ENCODE peak calls at places on chromosome 4, in six cellular contexts. One of them, this sample, is unnamed.

GRCh38 chr4:106032851-106033286 is 137.6 kb downstream of the NPNT start:
- DNase-seq in effector memory CD8-positive, alpha-beta T cell: no peak
- DNase-seq in EL: peak; percentile 43
- DNase-seq in NCI-H1092: no peak
- DNase-seq in naive thymus-derived CD8-positive, alpha-beta T cell: no peak
- DNase-seq in HFFc6: peak; percentile 56
- DNase-seq in this sample: no peak

GRCh38 chr4:95114521-95114920 is 356.8 kb downstream of the BMPR1B start:
- DNase-seq in effector memory CD8-positive, alpha-beta T cell: no peak
- DNase-seq in EL: no peak
- DNase-seq in NCI-H1092: no peak
- DNase-seq in naive thymus-derived CD8-positive, alpha-beta T cell: no peak
- DNase-seq in HFFc6: no peak
- DNase-seq in this sample: no peak

GRCh38 chr4:1410491-1411325 is 4.5 kb upstream of the NKX1-1 start:
- DNase-seq in effector memory CD8-positive, alpha-beta T cell: no peak
- DNase-seq in EL: peak; percentile 17
- DNase-seq in NCI-H1092: no peak
- DNase-seq in naive thymus-derived CD8-positive, alpha-beta T cell: peak; percentile 60
- DNase-seq in HFFc6: no peak
- DNase-seq in this sample: peak; percentile 46

GRCh38 chr4:97645437-97645836 is 497.8 kb downstream of the STPG2 start:
- DNase-seq in effector memory CD8-positive, alpha-beta T cell: no peak
- DNase-seq in EL: no peak
- DNase-seq in NCI-H1092: no peak
- DNase-seq in naive thymus-derived CD8-positive, alpha-beta T cell: no peak
- DNase-seq in HFFc6: no peak
- DNase-seq in this sample: no peak

GRCh38 chr4:154984148-154984547 is 203.1 kb downstream of the RBM46 start:
- DNase-seq in effector memory CD8-positive, alpha-beta T cell: no peak
- DNase-seq in EL: no peak
- DNase-seq in NCI-H1092: no peak
- DNase-seq in naive thymus-derived CD8-positive, alpha-beta T cell: no peak
- DNase-seq in HFFc6: no peak
- DNase-seq in this sample: no peak

GRCh38 chr4:7815562-7815961 is 124.1 kb downstream of the AFAP1 start:
- DNase-seq in effector memory CD8-positive, alpha-beta T cell: no peak
- DNase-seq in EL: peak; percentile 87
- DNase-seq in NCI-H1092: no peak
- DNase-seq in naive thymus-derived CD8-positive, alpha-beta T cell: no peak
- DNase-seq in HFFc6: peak; percentile 49
- DNase-seq in this sample: no peak

GRCh38 chr4:7630559-7631287 is 196.0 kb upstream of the PSAPL1 start:
- DNase-seq in effector memory CD8-positive, alpha-beta T cell: no peak
- DNase-seq in EL: peak; percentile 88
- DNase-seq in NCI-H1092: no peak
- DNase-seq in naive thymus-derived CD8-positive, alpha-beta T cell: no peak
- DNase-seq in HFFc6: peak; percentile 91
- DNase-seq in this sample: no peak

GRCh38 chr4:88919056-88919455 is 137.9 kb downstream of the FAM13A start:
- DNase-seq in effector memory CD8-positive, alpha-beta T cell: no peak
- DNase-seq in EL: no peak
- DNase-seq in NCI-H1092: no peak
- DNase-seq in naive thymus-derived CD8-positive, alpha-beta T cell: no peak
- DNase-seq in HFFc6: no peak
- DNase-seq in this sample: no peak

GRCh38 chr4:185738851-185739250 is 73.1 kb downstream of the SORBS2 start:
- DNase-seq in effector memory CD8-positive, alpha-beta T cell: no peak
- DNase-seq in EL: no peak
- DNase-seq in NCI-H1092: no peak
- DNase-seq in naive thymus-derived CD8-positive, alpha-beta T cell: no peak
- DNase-seq in HFFc6: no peak
- DNase-seq in this sample: no peak

GRCh38 chr4:87058272-87059073 is 123.7 kb downstream of the AFF1 start:
- DNase-seq in effector memory CD8-positive, alpha-beta T cell: no peak
- DNase-seq in EL: peak; percentile 24
- DNase-seq in NCI-H1092: no peak
- DNase-seq in naive thymus-derived CD8-positive, alpha-beta T cell: no peak
- DNase-seq in HFFc6: no peak
- DNase-seq in this sample: no peak

GRCh38 chr4:187656953-187657352 is 338.6 kb upstream of the ZFP42 start:
- DNase-seq in effector memory CD8-positive, alpha-beta T cell: no peak
- DNase-seq in EL: peak; percentile 12
- DNase-seq in NCI-H1092: no peak
- DNase-seq in naive thymus-derived CD8-positive, alpha-beta T cell: no peak
- DNase-seq in HFFc6: peak; percentile 46
- DNase-seq in this sample: no peak

GRCh38 chr4:121484633-121485032 is 103.8 kb upstream of the QRFPR start:
- DNase-seq in effector memory CD8-positive, alpha-beta T cell: peak; percentile 3
- DNase-seq in EL: peak; percentile 66
- DNase-seq in NCI-H1092: no peak
- DNase-seq in naive thymus-derived CD8-positive, alpha-beta T cell: no peak
- DNase-seq in HFFc6: peak; percentile 74
- DNase-seq in this sample: no peak

GRCh38 chr4:37549003-37549402 is 137.2 kb downstream of the RELL1 start:
- DNase-seq in effector memory CD8-positive, alpha-beta T cell: no peak
- DNase-seq in EL: peak; percentile 94
- DNase-seq in NCI-H1092: no peak
- DNase-seq in naive thymus-derived CD8-positive, alpha-beta T cell: no peak
- DNase-seq in HFFc6: peak; percentile 86
- DNase-seq in this sample: no peak

GRCh38 chr4:183960021-183960420 is 54.9 kb downstream of the STOX2 start:
- DNase-seq in effector memory CD8-positive, alpha-beta T cell: no peak
- DNase-seq in EL: peak; percentile 36
- DNase-seq in NCI-H1092: peak; percentile 87
- DNase-seq in naive thymus-derived CD8-positive, alpha-beta T cell: no peak
- DNase-seq in HFFc6: no peak
- DNase-seq in this sample: no peak

GRCh38 chr4:80182237-80182866 is 15.0 kb upstream of the PRDM8 start:
- DNase-seq in effector memory CD8-positive, alpha-beta T cell: no peak
- DNase-seq in EL: peak; percentile 9
- DNase-seq in NCI-H1092: no peak
- DNase-seq in naive thymus-derived CD8-positive, alpha-beta T cell: peak; percentile 51
- DNase-seq in HFFc6: no peak
- DNase-seq in this sample: no peak

GRCh38 chr4:163623787-163624186 is 129.3 kb downstream of the TMA16 start:
- DNase-seq in effector memory CD8-positive, alpha-beta T cell: no peak
- DNase-seq in EL: no peak
- DNase-seq in NCI-H1092: no peak
- DNase-seq in naive thymus-derived CD8-positive, alpha-beta T cell: no peak
- DNase-seq in HFFc6: no peak
- DNase-seq in this sample: no peak

GRCh38 chr4:26263165-26263564 is 57.6 kb upstream of the RBPJ start:
- DNase-seq in effector memory CD8-positive, alpha-beta T cell: no peak
- DNase-seq in EL: no peak
- DNase-seq in NCI-H1092: no peak
- DNase-seq in naive thymus-derived CD8-positive, alpha-beta T cell: no peak
- DNase-seq in HFFc6: no peak
- DNase-seq in this sample: no peak

GRCh38 chr4:183348706-183349659 is 26.8 kb upstream of the CLDN24 start:
- DNase-seq in effector memory CD8-positive, alpha-beta T cell: no peak
- DNase-seq in EL: peak; percentile 99
- DNase-seq in NCI-H1092: no peak
- DNase-seq in naive thymus-derived CD8-positive, alpha-beta T cell: no peak
- DNase-seq in HFFc6: peak; percentile 99
- DNase-seq in this sample: no peak

GRCh38 chr4:154595807-154596206 is 5.3 kb upstream of the FGA start:
- DNase-seq in effector memory CD8-positive, alpha-beta T cell: no peak
- DNase-seq in EL: no peak
- DNase-seq in NCI-H1092: no peak
- DNase-seq in naive thymus-derived CD8-positive, alpha-beta T cell: no peak
- DNase-seq in HFFc6: no peak
- DNase-seq in this sample: no peak

GRCh38 chr4:185093573-185093972 is 49.5 kb upstream of the SLC25A4 start:
- DNase-seq in effector memory CD8-positive, alpha-beta T cell: no peak
- DNase-seq in EL: no peak
- DNase-seq in NCI-H1092: no peak
- DNase-seq in naive thymus-derived CD8-positive, alpha-beta T cell: no peak
- DNase-seq in HFFc6: no peak
- DNase-seq in this sample: no peak

GRCh38 chr4:22573198-22573597 is 57.3 kb upstream of the ADGRA3 start:
- DNase-seq in effector memory CD8-positive, alpha-beta T cell: no peak
- DNase-seq in EL: no peak
- DNase-seq in NCI-H1092: peak; percentile 4
- DNase-seq in naive thymus-derived CD8-positive, alpha-beta T cell: no peak
- DNase-seq in HFFc6: no peak
- DNase-seq in this sample: no peak

GRCh38 chr4:88419874-88420273 is 37.0 kb upstream of the HERC5 start:
- DNase-seq in effector memory CD8-positive, alpha-beta T cell: no peak
- DNase-seq in EL: no peak
- DNase-seq in NCI-H1092: no peak
- DNase-seq in naive thymus-derived CD8-positive, alpha-beta T cell: no peak
- DNase-seq in HFFc6: no peak
- DNase-seq in this sample: no peak

GRCh38 chr4:189036906-189037305 is 897.7 kb downstream of the TRIML1 start:
- DNase-seq in effector memory CD8-positive, alpha-beta T cell: no peak
- DNase-seq in EL: no peak
- DNase-seq in NCI-H1092: no peak
- DNase-seq in naive thymus-derived CD8-positive, alpha-beta T cell: no peak
- DNase-seq in HFFc6: no peak
- DNase-seq in this sample: no peak

GRCh38 chr4:24169956-24170355 is 280.1 kb upstream of the PPARGC1A start:
- DNase-seq in effector memory CD8-positive, alpha-beta T cell: no peak
- DNase-seq in EL: no peak
- DNase-seq in NCI-H1092: peak; percentile 66
- DNase-seq in naive thymus-derived CD8-positive, alpha-beta T cell: no peak
- DNase-seq in HFFc6: no peak
- DNase-seq in this sample: no peak

GRCh38 chr4:89724716-89725115 is 112.2 kb downstream of the SNCA start:
- DNase-seq in effector memory CD8-positive, alpha-beta T cell: no peak
- DNase-seq in EL: peak; percentile 77
- DNase-seq in NCI-H1092: no peak
- DNase-seq in naive thymus-derived CD8-positive, alpha-beta T cell: no peak
- DNase-seq in HFFc6: peak; percentile 84
- DNase-seq in this sample: no peak

GRCh38 chr4:78059524-78059889 is 2.4 kb downstream of the FRAS1 start:
- DNase-seq in effector memory CD8-positive, alpha-beta T cell: no peak
- DNase-seq in EL: peak; percentile 73
- DNase-seq in NCI-H1092: peak; percentile 66
- DNase-seq in naive thymus-derived CD8-positive, alpha-beta T cell: peak; percentile 6
- DNase-seq in HFFc6: peak; percentile 70
- DNase-seq in this sample: peak; percentile 53

GRCh38 chr4:54318904-54319303 is 89.8 kb downstream of the PDGFRA start:
- DNase-seq in effector memory CD8-positive, alpha-beta T cell: no peak
- DNase-seq in EL: peak; percentile 44
- DNase-seq in NCI-H1092: no peak
- DNase-seq in naive thymus-derived CD8-positive, alpha-beta T cell: peak; percentile 14
- DNase-seq in HFFc6: peak; percentile 16
- DNase-seq in this sample: peak; percentile 51

GRCh38 chr4:48047896-48048295 is 31.3 kb downstream of the NIPAL1 start:
- DNase-seq in effector memory CD8-positive, alpha-beta T cell: no peak
- DNase-seq in EL: no peak
- DNase-seq in NCI-H1092: no peak
- DNase-seq in naive thymus-derived CD8-positive, alpha-beta T cell: no peak
- DNase-seq in HFFc6: no peak
- DNase-seq in this sample: no peak

GRCh38 chr4:150771374-150771773 is 189.4 kb downstream of the MAB21L2 start:
- DNase-seq in effector memory CD8-positive, alpha-beta T cell: no peak
- DNase-seq in EL: no peak
- DNase-seq in NCI-H1092: no peak
- DNase-seq in naive thymus-derived CD8-positive, alpha-beta T cell: no peak
- DNase-seq in HFFc6: no peak
- DNase-seq in this sample: no peak

GRCh38 chr4:152957437-152958185 is 21.5 kb downstream of the FHDC1 start:
- DNase-seq in effector memory CD8-positive, alpha-beta T cell: no peak
- DNase-seq in EL: no peak
- DNase-seq in NCI-H1092: no peak
- DNase-seq in naive thymus-derived CD8-positive, alpha-beta T cell: no peak
- DNase-seq in HFFc6: no peak
- DNase-seq in this sample: no peak

GRCh38 chr4:1856920-1857699 is 1.2 kb upstream of the LETM1 start:
- DNase-seq in effector memory CD8-positive, alpha-beta T cell: no peak
- DNase-seq in EL: peak; percentile 34
- DNase-seq in NCI-H1092: no peak
- DNase-seq in naive thymus-derived CD8-positive, alpha-beta T cell: no peak
- DNase-seq in HFFc6: no peak
- DNase-seq in this sample: no peak

GRCh38 chr4:30719363-30720020 is 677 bp upstream of the PCDH7 start:
- DNase-seq in effector memory CD8-positive, alpha-beta T cell: no peak
- DNase-seq in EL: peak; percentile 65
- DNase-seq in NCI-H1092: peak; percentile 26
- DNase-seq in naive thymus-derived CD8-positive, alpha-beta T cell: no peak
- DNase-seq in HFFc6: peak; percentile 29
- DNase-seq in this sample: no peak